ENCODE peak calls at places on chromosomes 11 and 22, in four cellular contexts. P is mucosa of descending colon, S is AML-193, W is pulmonary artery endothelial cell. R is an unnamed sample.

GRCh38 chr11:55942785-55943392 is 6.7 kb upstream of the OR5I1 start:
- DNase-seq in P (no peak), S (peak), W (no peak), R (peak)

GRCh38 chr22:33476716-33477115 is 418.5 kb upstream of the SYN3 start:
- DNase-seq in P (no peak), S (no peak), W (no peak), R (peak)

GRCh38 chr11:44126304-44126703 is 30.8 kb downstream of the EXT2 start:
- DNase-seq in P (no peak), S (no peak), W (no peak), R (no peak)

GRCh38 chr11:8698917-8699441 is 16.4 kb downstream of the RPL27A start:
- DNase-seq in P (no peak), S (no peak), W (no peak), R (no peak)

GRCh38 chr11:12716816-12717215 is 42.6 kb downstream of the TEAD1 start:
- DNase-seq in P (no peak), S (no peak), W (no peak), R (no peak)

GRCh38 chr11:66970808-66971442 is 4.2 kb upstream of the C11orf86 start:
- DNase-seq in P (no peak), S (peak), W (peak), R (peak)

GRCh38 chr11:85679581-85679980 is 6.4 kb downstream of the CCDC89 start:
- DNase-seq in P (no peak), S (no peak), W (no peak), R (no peak)

GRCh38 chr11:117187799-117188481 is 9.4 kb downstream of the SIDT2 start:
- DNase-seq in P (peak), S (no peak), W (no peak), R (no peak)

GRCh38 chr11:12263141-12263693 is 114.2 kb upstream of the PARVA start:
- DNase-seq in P (no peak), S (no peak), W (no peak), R (no peak)

GRCh38 chr11:125025968-125026367 is 37.1 kb upstream of the SLC37A2 start:
- DNase-seq in P (no peak), S (no peak), W (no peak), R (no peak)

GRCh38 chr11:13567551-13567950 is 71.8 kb upstream of the PTH start:
- DNase-seq in P (no peak), S (no peak), W (no peak), R (no peak)

GRCh38 chr11:46001427-46002049 is 79.1 kb downstream of the LARGE2 start:
- DNase-seq in P (no peak), S (no peak), W (peak), R (no peak)

GRCh38 chr22:40635008-40635939 is 1.2 kb downstream of the MRTFA start:
- DNase-seq in P (no peak), S (no peak), W (no peak), R (no peak)

GRCh38 chr11:116171271-116172140 is 601.3 kb downstream of the BUD13 start:
- DNase-seq in P (no peak), S (no peak), W (no peak), R (no peak)

GRCh38 chr22:24393012-24393559 is 34.3 kb upstream of the ADORA2A start:
- DNase-seq in P (no peak), S (no peak), W (no peak), R (no peak)

GRCh38 chr11:104337273-104337672 is 173.3 kb upstream of the PDGFD start:
- DNase-seq in P (no peak), S (no peak), W (no peak), R (no peak)

GRCh38 chr11:20909995-20910726 is 240.8 kb downstream of the NELL1 start:
- DNase-seq in P (no peak), S (no peak), W (no peak), R (no peak)

GRCh38 chr22:22720201-22720723 is 75.8 kb downstream of the GGTLC2 start:
- DNase-seq in P (no peak), S (peak), W (no peak), R (peak)

GRCh38 chr22:42920101-42920820 is 63.2 kb upstream of the ARFGAP3 start:
- DNase-seq in P (no peak), S (no peak), W (no peak), R (no peak)

GRCh38 chr22:47328550-47329243 is 566.2 kb downstream of the TBC1D22A start:
- DNase-seq in P (no peak), S (no peak), W (peak), R (peak)

GRCh38 chr22:49548356-49549202 is 279.1 kb downstream of the BRD1 start:
- DNase-seq in P (no peak), S (no peak), W (no peak), R (no peak)

GRCh38 chr11:100932474-100933100 is 197.0 kb downstream of the PGR start:
- DNase-seq in P (no peak), S (peak), W (no peak), R (peak)

GRCh38 chr11:112297248-112297866 is 36.7 kb upstream of the PLET1 start:
- DNase-seq in P (no peak), S (no peak), W (no peak), R (no peak)

GRCh38 chr11:123479048-123479837 is 49.2 kb downstream of the GRAMD1B start:
- DNase-seq in P (no peak), S (peak), W (no peak), R (peak)

GRCh38 chr11:75160880-75161279 is 10.0 kb downstream of the SLCO2B1 start:
- DNase-seq in P (no peak), S (no peak), W (no peak), R (no peak)

GRCh38 chr11:63829823-63830489 is 9.0 kb upstream of the MARK2 start:
- DNase-seq in P (no peak), S (no peak), W (no peak), R (peak)

GRCh38 chr11:2093575-2094353 is 45.4 kb downstream of the IGF2 start:
- DNase-seq in P (peak), S (no peak), W (no peak), R (no peak)

GRCh38 chr11:119782673-119783072 is 53.7 kb upstream of the NECTIN1 start:
- DNase-seq in P (peak), S (no peak), W (no peak), R (peak)

GRCh38 chr22:43015677-43016042 is 711 bp upstream of the PACSIN2 start:
- DNase-seq in P (no peak), S (no peak), W (no peak), R (no peak)

GRCh38 chr11:117185739-117186430 is 7.3 kb downstream of the SIDT2 start:
- DNase-seq in P (no peak), S (peak), W (no peak), R (peak)

GRCh38 chr22:41380993-41381328 is 781 bp upstream of the TEF start:
- DNase-seq in P (no peak), S (no peak), W (peak), R (no peak)

GRCh38 chr11:68012843-68013610 is 2.9 kb downstream of the ALDH3B1 start:
- DNase-seq in P (peak), S (no peak), W (no peak), R (no peak)

GRCh38 chr11:75474240-75474639 is 41.2 kb upstream of the KLHL35 start:
- DNase-seq in P (no peak), S (peak), W (no peak), R (peak)

GRCh38 chr11:1220941-1221721 is 1.7 kb upstream of the MUC5B start:
- DNase-seq in P (peak), S (no peak), W (no peak), R (no peak)

GRCh38 chr11:108853864-108854263 is 189.0 kb downstream of the DDX10 start:
- DNase-seq in P (no peak), S (no peak), W (no peak), R (no peak)

GRCh38 chr22:29871684-29872083 is 11.3 kb upstream of the MTMR3 start:
- DNase-seq in P (no peak), S (no peak), W (no peak), R (no peak)

GRCh38 chr11:65915821-65916251 is 3.0 kb downstream of the C11orf68 start:
- DNase-seq in P (peak), S (no peak), W (peak), R (peak)

GRCh38 chr22:45420539-45420938 is 7.0 kb downstream of the RIBC2 start:
- DNase-seq in P (no peak), S (no peak), W (no peak), R (no peak)